ENCODE peak calls at places on chromosomes 16 and 17, in six cellular contexts. B is CD8-positive, alpha-beta T cell; X is ovary; G is testis; J is heart right ventricle; F is H9. O is an unnamed sample.

GRCh38 chr16:23371368-23371767 is 69.3 kb downstream of the SCNN1B start:
- DNase-seq in B (no peak), X (no peak), G (no peak), J (no peak), F (no peak), O (no peak)

GRCh38 chr16:89815639-89816348 is 653 bp downstream of the FANCA start:
- DNase-seq in B (no peak), X (no peak), G (no peak), J (no peak), F (no peak), O (no peak)

GRCh38 chr17:77810536-77810935 is 148.0 kb upstream of the TNRC6C start:
- DNase-seq in B (no peak), X (no peak), G (peak; percentile 28), J (peak; percentile 48), F (peak; percentile 64), O (no peak)

GRCh38 chr17:5122586-5123342 is 6.9 kb downstream of the USP6 start:
- DNase-seq in B (peak; percentile 50), X (peak; percentile 19), G (peak; percentile 21), J (no peak), F (peak; percentile 70), O (no peak)

GRCh38 chr17:42676424-42677011 is at the start of gene PLEKHH3:
- DNase-seq in B (no peak), X (no peak), G (no peak), J (no peak), F (no peak), O (no peak)

GRCh38 chr16:11393861-11394592 is 48.8 kb downstream of the RMI2 start:
- DNase-seq in B (no peak), X (no peak), G (no peak), J (no peak), F (no peak), O (no peak)

GRCh38 chr17:29133146-29133713 is 47.0 kb downstream of the MYO18A start:
- DNase-seq in B (no peak), X (no peak), G (no peak), J (no peak), F (peak; percentile 73), O (no peak)

GRCh38 chr16:64339052-64339770 is 782.7 kb downstream of the CDH11 start:
- DNase-seq in B (no peak), X (no peak), G (no peak), J (no peak), F (no peak), O (no peak)

GRCh38 chr16:31420037-31420436 is 8.1 kb downstream of the COX6A2 start:
- DNase-seq in B (no peak), X (no peak), G (no peak), J (no peak), F (no peak), O (no peak)

GRCh38 chr17:65794572-65794971 is 233.1 kb upstream of the AXIN2 start:
- DNase-seq in B (no peak), X (no peak), G (no peak), J (no peak), F (peak; percentile 59), O (no peak)
- TF ChIP-seq CTCF in B (peak; percentile 53), X (no peak), G (peak; percentile 42), J (peak; percentile 40), F (peak; percentile 76), O (no peak)

DNA sequence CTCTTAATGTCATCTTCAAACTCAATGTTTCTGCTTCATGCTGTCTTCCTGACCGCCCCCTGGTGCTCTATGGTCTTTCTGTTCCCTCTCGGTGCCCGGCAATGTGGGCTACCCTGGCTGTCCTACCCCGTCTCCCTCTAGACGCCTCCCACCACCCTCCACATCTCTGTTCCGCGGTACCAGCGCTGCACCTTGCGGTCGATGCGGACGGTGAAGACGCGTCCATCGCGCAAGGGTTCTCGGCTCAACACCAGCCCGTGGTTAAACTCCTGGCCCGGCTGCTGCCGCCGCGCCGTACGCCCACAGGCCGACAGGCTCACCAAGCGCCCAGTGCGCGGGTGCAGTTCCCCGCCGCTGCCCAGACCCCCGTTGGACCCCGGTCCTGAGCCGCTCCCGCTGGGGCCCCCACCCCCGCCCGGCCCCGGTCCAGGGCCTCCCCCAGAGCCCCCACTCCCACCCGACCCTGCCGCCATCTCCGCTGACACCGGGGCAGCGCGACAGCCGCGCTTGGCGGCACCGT is at the start of gene NEURL4:
- DNase-seq in B (no peak), X (no peak), G (peak; percentile 53), J (no peak), F (no peak), O (no peak)
- TF ChIP-seq CTCF in B (no peak), X (no peak), G (no peak), J (peak; percentile 17), F (no peak), O (no peak)

GRCh38 chr17:30164531-30164930 is 47.9 kb downstream of the NSRP1 start:
- DNase-seq in B (no peak), X (no peak), G (no peak), J (no peak), F (no peak), O (no peak)
- TF ChIP-seq CTCF in B (no peak), X (no peak), G (no peak), J (no peak), F (no peak), O (no peak)

GRCh38 chr17:2547176-2547575 is 35.5 kb upstream of the METTL16 start:
- DNase-seq in B (no peak), X (no peak), G (no peak), J (no peak), F (no peak), O (no peak)
- TF ChIP-seq CTCF in B (no peak), X (no peak), G (no peak), J (no peak), F (no peak), O (no peak)

GRCh38 chr16:78122774-78123315 is 23.4 kb downstream of the WWOX start:
- DNase-seq in B (no peak), X (no peak), G (peak; percentile 56), J (no peak), F (no peak), O (no peak)
- TF ChIP-seq CTCF in B (peak; percentile 70), X (peak; percentile 13), G (peak; percentile 60), J (peak; percentile 52), F (peak; percentile 68), O (peak; percentile 73)

GRCh38 chr17:55427587-55427882 is 5.9 kb upstream of the MMD start:
- DNase-seq in B (no peak), X (no peak), G (no peak), J (no peak), F (no peak), O (no peak)

GRCh38 chr17:55430531-55431228 is 9.0 kb upstream of the MMD start:
- DNase-seq in B (no peak), X (no peak), G (no peak), J (no peak), F (no peak), O (no peak)

GRCh38 chr17:55424893-55425540 is 3.4 kb upstream of the MMD start:
- DNase-seq in B (no peak), X (no peak), G (no peak), J (no peak), F (no peak), O (no peak)

GRCh38 chr17:55423535-55423934 is 1.9 kb upstream of the MMD start:
- DNase-seq in B (no peak), X (no peak), G (no peak), J (no peak), F (no peak), O (no peak)

DNA sequence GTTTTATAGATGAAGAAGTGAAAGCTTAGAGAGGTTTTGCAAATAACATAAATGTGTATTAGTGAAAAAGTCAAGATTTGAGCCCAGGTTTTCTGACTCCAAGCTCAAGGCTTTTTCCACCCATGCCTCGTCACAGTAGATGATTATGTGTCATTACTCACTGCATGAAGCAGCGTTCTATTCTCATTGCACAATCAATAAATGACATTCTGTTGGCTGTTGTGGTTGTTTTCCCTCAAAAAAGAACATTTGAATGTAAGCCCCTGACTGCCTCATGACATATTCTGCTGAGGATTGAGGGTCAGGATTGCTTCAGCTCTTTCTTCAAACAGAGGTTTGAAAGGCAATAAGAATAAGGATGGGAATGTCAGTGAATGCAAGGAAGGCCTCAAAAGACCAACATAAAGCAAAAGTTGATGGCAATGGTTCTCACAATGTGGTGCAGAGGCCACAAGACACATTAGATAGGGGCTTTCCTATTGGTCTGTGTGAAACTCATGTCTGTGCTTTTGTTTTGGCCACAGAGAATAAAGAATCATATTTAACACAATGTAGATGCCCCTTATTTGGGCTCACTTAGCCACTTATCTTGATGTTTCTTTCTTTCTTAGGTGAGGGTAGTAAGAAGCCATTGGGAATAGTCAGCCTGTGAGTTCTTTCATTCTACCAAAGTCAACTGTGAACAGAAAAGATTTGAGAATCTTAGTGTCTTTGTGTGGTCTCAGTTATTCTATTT is 5.4 kb upstream of the MMD start:
- DNase-seq in B (no peak), X (no peak), G (no peak), J (no peak), F (no peak), O (no peak)
- TF ChIP-seq CTCF in B (no peak), X (no peak), G (no peak), J (no peak), F (no peak), O (no peak)

GRCh38 chr16:7171151-7171550 is 161.5 kb upstream of the RBFOX1 start:
- DNase-seq in B (no peak), X (no peak), G (no peak), J (no peak), F (no peak), O (no peak)
- TF ChIP-seq CTCF in B (no peak), X (no peak), G (no peak), J (no peak), F (no peak), O (no peak)

O was measured in natural killer cell.